ENCODE peak calls at places on chromosomes 3 and 15, in ten cellular contexts. V is endodermal cell, L is psoas muscle, R is HL-60, P is tibial nerve, U is breast epithelium, K is lung, J is body of pancreas, X is PC-3, O is colonic mucosa. G is an unnamed sample.

GRCh38 chr3:4953119-4953518 is 26.1 kb upstream of the BHLHE40 start:
- DNase-seq in V (no peak), L (no peak), R (no peak), P (no peak), U (no peak), K (no peak), J (no peak), X (peak; percentile 20), O (no peak), G (no peak)

GRCh38 chr15:59539799-59540198 is 71.8 kb upstream of the GCNT3 start:
- DNase-seq in V (no peak), L (no peak), R (no peak), P (no peak), U (no peak), K (no peak), J (no peak), X (peak; percentile 49), O (no peak), G (no peak)

GRCh38 chr3:138359137-138359536 is 10.8 kb downstream of the MRAS start:
- DNase-seq in V (no peak), L (no peak), R (no peak), P (no peak), U (no peak), K (no peak), J (no peak), X (no peak), O (no peak), G (no peak)

GRCh38 chr3:106862067-106862466 is 515.2 kb upstream of the CCDC54 start:
- DNase-seq in V (no peak), L (no peak), R (no peak), P (no peak), U (no peak), K (no peak), J (no peak), X (peak; percentile 42), O (no peak), G (no peak)

GRCh38 chr3:194739498-194740284 is 54.0 kb downstream of the FAM43A start:
- DNase-seq in V (no peak), L (no peak), R (no peak), P (no peak), U (no peak), K (no peak), J (no peak), X (peak; percentile 76), O (no peak), G (no peak)

GRCh38 chr15:33581032-33581431 is 270.3 kb downstream of the RYR3 start:
- DNase-seq in V (no peak), L (no peak), R (no peak), P (no peak), U (no peak), K (peak; percentile 40), J (no peak), X (peak; percentile 34), O (no peak), G (no peak)

GRCh38 chr3:171340415-171340814 is 119.8 kb downstream of the TNIK start:
- DNase-seq in V (no peak), L (no peak), R (no peak), P (no peak), U (no peak), K (no peak), J (no peak), X (no peak), O (no peak), G (no peak)

GRCh38 chr3:194075802-194076460 is 60.0 kb upstream of the HES1 start:
- DNase-seq in V (peak; percentile 55), L (no peak), R (no peak), P (no peak), U (no peak), K (no peak), J (no peak), X (peak; percentile 24), O (no peak), G (peak; percentile 72)

GRCh38 chr15:50077655-50078054 is 41.4 kb downstream of the ATP8B4 start:
- DNase-seq in V (no peak), L (no peak), R (no peak), P (no peak), U (no peak), K (no peak), J (no peak), X (no peak), O (no peak), G (no peak)

GRCh38 chr3:175433026-175433668 is 574.0 kb downstream of the NAALADL2 start:
- DNase-seq in V (no peak), L (no peak), R (no peak), P (no peak), U (no peak), K (no peak), J (no peak), X (peak; percentile 35), O (no peak), G (no peak)

GRCh38 chr15:75082689-75083088 is 59.3 kb downstream of the PPCDC start:
- DNase-seq in V (no peak), L (no peak), R (no peak), P (no peak), U (no peak), K (no peak), J (no peak), X (no peak), O (no peak), G (no peak)

GRCh38 chr3:50167069-50167781 is 12.1 kb downstream of the SEMA3F start:
- DNase-seq in V (no peak), L (no peak), R (no peak), P (no peak), U (no peak), K (no peak), J (no peak), X (peak; percentile 71), O (peak; percentile 76), G (no peak)

GRCh38 chr3:190586631-190587000 is 72.7 kb downstream of the IL1RAP start:
- DNase-seq in V (no peak), L (no peak), R (no peak), P (no peak), U (no peak), K (no peak), J (no peak), X (peak; percentile 81), O (no peak), G (no peak)
- H3K27ac ChIP-seq in V (no peak overlapping the region), L (no peak overlapping the region), R (peak overlapping the region; percentile 20), P (no peak overlapping the region), U (no peak overlapping the region), K (no peak overlapping the region), J (no peak overlapping the region), X (peak overlapping the region; percentile 91), O (no peak overlapping the region), G (peak overlapping the region; percentile 24)

DNA sequence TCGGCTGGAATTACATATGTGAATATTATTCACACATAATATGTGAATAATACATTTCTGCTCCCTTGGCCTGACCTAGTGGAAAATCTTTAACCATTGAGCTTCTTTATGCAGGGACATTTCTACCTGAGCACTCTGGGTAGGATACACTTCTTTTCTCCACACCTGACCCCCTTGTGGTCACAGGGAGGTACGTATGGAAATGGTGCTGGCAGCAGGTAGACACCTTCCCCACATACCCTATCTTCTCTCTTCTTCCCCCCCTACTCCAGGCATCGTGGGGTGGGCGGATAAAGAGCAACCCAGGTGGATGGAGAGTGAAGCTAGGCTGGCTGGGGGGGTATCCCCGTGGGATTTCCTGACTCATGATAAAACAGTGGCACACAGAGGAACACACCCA is 312.1 kb downstream of the ARRDC4 start:
- DNase-seq in V (no peak), L (no peak), R (no peak), P (no peak), U (no peak), K (no peak), J (no peak), X (no peak), O (no peak), G (no peak)
- TF ChIP-seq CTCF in V (peak; percentile 74), L (no peak), R (no peak), P (no peak), U (no peak), K (no peak), J (no peak), X (no peak), O (no peak), G (no peak)

GRCh38 chr15:71080705-71081104 is 34.6 kb upstream of the THSD4 start:
- DNase-seq in V (no peak), L (no peak), R (no peak), P (no peak), U (no peak), K (no peak), J (no peak), X (no peak), O (no peak), G (no peak)

GRCh38 chr15:71078506-71079207 is 36.6 kb upstream of the THSD4 start:
- DNase-seq in V (no peak), L (no peak), R (no peak), P (no peak), U (no peak), K (no peak), J (no peak), X (peak; percentile 4), O (peak; percentile 42), G (no peak)

GRCh38 chr15:71080166-71080565 is 35.1 kb upstream of the THSD4 start:
- DNase-seq in V (no peak), L (no peak), R (no peak), P (no peak), U (no peak), K (no peak), J (no peak), X (peak; percentile 49), O (no peak), G (no peak)

GRCh38 chr15:71082803-71083202 is 32.5 kb upstream of the THSD4 start:
- DNase-seq in V (no peak), L (no peak), R (no peak), P (no peak), U (no peak), K (no peak), J (no peak), X (no peak), O (no peak), G (no peak)

GRCh38 chr15:71079208-71080044 is 35.8 kb upstream of the THSD4 start:
- DNase-seq in V (no peak), L (no peak), R (no peak), P (no peak), U (no peak), K (no peak), J (peak; percentile 29), X (peak; percentile 95), O (peak; percentile 77), G (peak; percentile 26)
- H3K27ac ChIP-seq in V (no peak overlapping the region), L (no peak overlapping the region), R (no peak overlapping the region), P (no peak overlapping the region), U (peak overlapping the region; percentile 65), K (no peak overlapping the region), J (no peak overlapping the region), X (peak overlapping the region; percentile 97), O (peak overlapping the region; percentile 70), G (no peak overlapping the region)

DNA sequence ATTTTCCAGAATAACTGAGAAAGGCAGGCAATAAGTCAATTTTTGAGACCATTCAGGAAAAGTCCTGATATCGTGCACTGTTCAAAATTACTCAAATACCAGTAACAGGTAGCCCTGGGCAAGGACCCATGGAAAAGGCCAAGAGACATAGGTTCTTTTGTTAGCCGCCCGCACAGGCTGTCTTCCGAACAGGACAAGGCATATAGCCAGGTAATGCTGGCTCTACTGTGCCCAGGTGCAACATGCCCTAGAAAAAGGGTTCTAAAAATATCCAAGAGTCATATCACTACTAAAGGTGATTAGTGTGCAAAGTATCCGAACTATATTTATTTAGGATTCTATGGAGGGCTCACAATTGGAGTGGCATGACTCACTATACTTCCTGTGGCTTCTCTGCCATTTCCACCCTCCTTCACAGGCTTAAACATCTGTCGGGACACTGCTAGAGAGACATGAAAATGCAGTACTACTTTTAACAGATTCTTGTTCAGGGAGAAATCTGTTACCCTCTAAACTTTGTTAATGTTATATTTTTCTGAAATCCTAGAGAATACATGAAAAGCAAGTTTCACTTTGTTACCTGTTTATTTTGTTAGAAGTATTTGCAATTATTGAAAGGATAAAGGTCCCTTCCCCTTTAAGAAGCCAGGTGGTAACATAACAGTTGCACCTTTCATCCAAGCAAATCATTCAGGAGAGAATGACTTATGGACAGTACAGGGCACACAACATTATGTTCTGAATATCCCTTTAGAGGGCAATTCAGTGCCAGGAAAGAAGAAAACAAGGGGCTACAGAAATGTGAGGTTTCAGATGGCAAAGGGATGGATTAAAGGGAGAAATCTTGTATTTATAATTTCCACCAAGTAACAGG is 293.3 kb upstream of the THBS1 start:
- DNase-seq in V (no peak), L (no peak), R (no peak), P (no peak), U (peak; percentile 40), K (no peak), J (peak; percentile 34), X (peak; percentile 90), O (no peak), G (no peak)
- TF ChIP-seq CTCF in V (no peak), L (no peak), R (no peak), P (no peak), U (no peak), K (no peak), J (no peak), X (no peak), O (no peak), G (no peak)